ENCODE peak calls at places on chromosomes 16 and 17, in six cellular contexts. V is dorsolateral prefrontal cortex; J is neuronal stem cell; D is CD4-positive, alpha-beta T cell; E is fibroblast of lung; M is breast epithelium. T is an unnamed sample.

GRCh38 chr17:2680961-2681360 is 30.6 kb downstream of the CLUH start:
- DNase-seq in V (no peak), J (no peak), D (no peak), E (no peak), M (no peak), T (no peak)

GRCh38 chr16:27681681-27682080 is 131.7 kb downstream of the KATNIP start:
- DNase-seq in V (no peak), J (no peak), D (no peak), E (no peak), M (no peak), T (no peak)

GRCh38 chr17:71792966-71793365 is 327.9 kb upstream of the SOX9 start:
- DNase-seq in V (no peak), J (no peak), D (no peak), E (peak), M (no peak), T (no peak)

GRCh38 chr16:81547919-81548216 is 103.3 kb downstream of the CMIP start:
- DNase-seq in V (no peak), J (no peak), D (no peak), E (no peak), M (no peak), T (no peak)

GRCh38 chr16:9102379-9102778 is 10.9 kb downstream of the HAPSTR1 start:
- DNase-seq in V (no peak), J (no peak), D (no peak), E (peak), M (peak), T (no peak)

GRCh38 chr17:81512984-81513668 is 527 bp upstream of the ACTG1 start:
- DNase-seq in V (peak), J (peak), D (peak), E (peak), M (peak), T (peak)

GRCh38 chr17:83179811-83180210 is 100.4 kb downstream of the METRNL start:
- DNase-seq in V (no peak), J (no peak), D (no peak), E (no peak), M (no peak), T (no peak)

GRCh38 chr17:7354262-7354781 is 634 bp upstream of the TMEM95 start:
- DNase-seq in V (no peak), J (no peak), D (no peak), E (peak), M (peak), T (no peak)

GRCh38 chr17:33667052-33667509 is 374.0 kb upstream of the ASIC2 start:
- DNase-seq in V (no peak), J (no peak), D (no peak), E (no peak), M (no peak), T (no peak)

GRCh38 chr17:79984877-79985276 is 50.8 kb downstream of the TBC1D16 start:
- DNase-seq in V (no peak), J (no peak), D (no peak), E (no peak), M (no peak), T (no peak)

GRCh38 chr17:79986441-79987186 is 49.1 kb downstream of the TBC1D16 start:
- DNase-seq in V (no peak), J (no peak), D (no peak), E (peak), M (no peak), T (no peak)

GRCh38 chr17:79987187-79987889 is 48.3 kb downstream of the TBC1D16 start:
- DNase-seq in V (no peak), J (no peak), D (no peak), E (peak), M (no peak), T (no peak)

GRCh38 chr17:79985361-79985760 is 50.3 kb downstream of the TBC1D16 start:
- DNase-seq in V (no peak), J (no peak), D (no peak), E (no peak), M (no peak), T (no peak)

DNA sequence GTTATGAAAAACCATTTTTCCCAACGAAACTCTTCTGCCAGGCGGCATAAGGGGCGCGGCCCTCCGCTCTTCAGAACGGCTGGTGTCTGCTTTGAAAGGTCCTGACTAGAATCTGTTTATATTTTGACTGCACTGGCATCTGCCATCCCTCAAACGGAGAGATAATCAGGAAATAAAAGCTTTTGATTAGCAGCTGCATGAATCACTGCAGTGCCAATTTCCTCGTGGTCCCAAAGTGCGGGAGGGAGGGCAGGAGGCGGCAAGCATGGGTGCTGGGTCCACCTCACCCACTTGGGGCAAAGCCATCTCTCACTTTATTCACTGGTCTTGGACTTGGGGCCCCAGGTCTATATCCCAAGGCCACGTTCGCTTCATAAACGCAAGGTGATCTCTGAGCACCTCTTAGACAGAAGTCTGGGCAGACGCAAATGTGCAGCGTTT is 49.7 kb downstream of the TBC1D16 start:
- DNase-seq in V (no peak), J (no peak), D (no peak), E (no peak), M (no peak), T (no peak)
- H3K27ac ChIP-seq in V (no peak), J (no peak), D (no peak), E (no peak), M (no peak), T (no peak)

GRCh38 chr16:71758293-71758760 is 33.8 kb upstream of the PHLPP2 start:
- DNase-seq in V (no peak), J (no peak), D (no peak), E (no peak), M (no peak), T (no peak)
- H3K27ac ChIP-seq in V (no peak), J (no peak), D (no peak), E (no peak), M (no peak), T (no peak)

DNA sequence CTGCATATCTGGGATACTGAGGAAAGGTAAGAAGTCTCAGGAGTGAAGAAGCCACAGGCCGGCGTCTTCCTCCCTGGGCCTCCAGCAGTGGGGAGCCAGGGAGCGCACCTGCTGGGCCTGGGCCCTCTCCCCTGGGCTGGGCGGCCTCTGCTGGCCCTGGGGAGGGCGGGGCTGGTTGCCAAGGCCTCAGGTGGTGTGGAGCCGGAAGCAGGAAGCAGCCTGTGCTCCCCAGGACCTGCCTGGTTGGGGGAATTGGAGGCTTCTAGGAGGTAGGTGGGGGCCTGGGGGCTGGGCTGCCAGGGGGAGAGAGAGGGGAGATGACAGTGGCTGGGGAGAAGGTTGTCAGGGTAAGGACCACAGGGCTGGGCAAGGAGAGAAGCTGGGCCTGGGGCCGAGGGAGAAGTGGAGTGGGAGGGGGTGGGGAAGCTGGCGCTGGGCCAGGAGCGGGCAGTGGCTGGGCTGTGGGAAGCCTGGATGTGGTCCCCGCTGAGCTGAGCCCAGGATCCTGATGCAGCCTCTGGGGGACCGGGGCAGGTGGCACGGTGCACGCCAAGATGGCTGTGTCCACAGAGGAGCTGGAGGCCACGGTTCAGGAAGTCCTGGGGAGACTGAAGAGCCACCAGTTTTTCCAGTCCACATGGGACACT is at the start of gene SMIM22:
- DNase-seq in V (no peak), J (no peak), D (no peak), E (no peak), M (no peak), T (no peak)
- H3K27ac ChIP-seq in V (no peak), J (no peak), D (no peak), E (no peak), M (peak), T (no peak)

GRCh38 chr16:11140466-11140865 is 115.5 kb downstream of the SOCS1 start:
- DNase-seq in V (no peak), J (no peak), D (no peak), E (no peak), M (no peak), T (no peak)

GRCh38 chr16:11140867-11141266 is 115.1 kb downstream of the SOCS1 start:
- DNase-seq in V (no peak), J (no peak), D (no peak), E (no peak), M (no peak), T (no peak)

GRCh38 chr16:11138026-11138768 is 117.8 kb downstream of the SOCS1 start:
- DNase-seq in V (no peak), J (no peak), D (no peak), E (no peak), M (no peak), T (no peak)

GRCh38 chr16:11139624-11140375 is 116.2 kb downstream of the SOCS1 start:
- DNase-seq in V (no peak), J (no peak), D (peak), E (peak), M (no peak), T (no peak)

GRCh38 chr16:11138769-11139623 is 117.0 kb downstream of the SOCS1 start:
- DNase-seq in V (no peak), J (no peak), D (no peak), E (no peak), M (no peak), T (no peak)
- H3K27ac ChIP-seq in V (no peak), J (no peak), D (peak), E (no peak), M (peak), T (no peak)

GRCh38 chr17:17989618-17990017 is 17.0 kb downstream of the DRC3 start:
- DNase-seq in V (no peak), J (no peak), D (no peak), E (no peak), M (no peak), T (no peak)
- H3K27ac ChIP-seq in V (no peak), J (no peak), D (no peak), E (no peak), M (no peak), T (no peak)

GRCh38 chr17:70767102-70767701 is 597.9 kb downstream of the KCNJ2 start:
- DNase-seq in V (no peak), J (peak), D (no peak), E (peak), M (no peak), T (no peak)
- H3K27ac ChIP-seq in V (no peak), J (no peak), D (no peak), E (no peak), M (no peak), T (no peak)

DNA sequence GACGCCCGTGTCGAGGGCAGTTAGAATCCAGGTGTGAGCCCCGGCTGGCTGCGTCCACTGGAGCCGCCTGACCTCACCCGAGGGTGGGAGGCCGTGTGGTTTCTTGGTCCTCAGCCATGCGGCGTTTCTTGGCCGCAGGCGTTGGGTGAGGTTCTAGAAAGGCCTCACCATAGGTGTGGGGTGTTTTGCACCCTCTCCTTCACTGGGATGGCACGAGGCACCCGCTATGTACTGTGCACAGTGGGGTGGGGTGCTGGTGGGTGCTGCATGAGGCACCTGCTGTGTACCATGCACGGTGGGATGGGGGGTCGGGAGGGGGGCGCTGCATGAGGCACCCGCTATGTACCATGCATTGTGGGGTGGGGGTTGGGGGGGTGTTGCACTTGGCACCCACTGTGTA is 169.6 kb downstream of the BANP start:
- DNase-seq in V (no peak), J (no peak), D (no peak), E (no peak), M (no peak), T (no peak)
- H3K27ac ChIP-seq in V (no peak), J (no peak), D (no peak), E (no peak), M (no peak), T (no peak)

DNA sequence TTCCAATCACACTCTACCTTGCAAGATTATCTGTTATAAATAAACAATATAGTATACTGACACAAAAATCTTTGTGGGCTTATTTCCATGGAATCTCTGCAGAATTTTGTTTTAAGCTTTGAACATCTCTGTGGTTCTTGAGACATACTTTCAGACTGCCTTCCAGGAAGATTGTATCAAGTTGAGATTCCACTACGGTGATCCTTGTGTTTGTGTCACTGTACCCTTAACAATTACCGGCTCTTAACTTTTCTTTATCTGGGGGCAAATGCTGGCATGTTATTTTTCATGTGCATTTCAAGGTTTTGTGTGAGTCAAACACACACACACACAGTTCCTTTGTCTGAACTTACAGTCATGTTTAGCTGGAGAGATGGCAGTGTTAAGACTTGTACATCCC is 472.7 kb upstream of the HSBP1 start:
- DNase-seq in V (no peak), J (no peak), D (no peak), E (peak), M (no peak), T (no peak)
- H3K27ac ChIP-seq in V (no peak), J (no peak), D (no peak), E (no peak), M (no peak), T (no peak)

DNA sequence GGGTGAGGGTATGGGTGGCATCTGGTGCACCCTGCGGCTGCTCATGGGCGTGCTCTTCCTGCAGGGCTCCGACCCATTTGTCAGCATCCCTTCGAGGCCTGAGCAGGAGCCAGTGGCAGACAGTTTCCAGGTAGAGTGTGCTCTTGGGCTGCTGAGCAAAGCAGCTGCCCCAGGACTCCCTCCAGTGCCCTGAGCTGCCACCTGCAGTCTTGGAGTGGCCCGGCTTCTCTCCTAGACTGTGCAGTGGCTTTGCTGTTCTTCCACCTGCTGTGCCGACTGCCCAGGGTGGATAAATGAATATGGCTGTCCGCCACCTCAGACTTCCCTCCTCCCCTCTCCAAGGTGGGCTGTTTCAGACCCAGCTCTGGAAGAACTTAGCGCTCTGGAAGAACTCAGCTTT is 10.8 kb upstream of the JPT2 start:
- DNase-seq in V (no peak), J (no peak), D (no peak), E (no peak), M (no peak), T (no peak)
- H3K27ac ChIP-seq in V (no peak), J (no peak), D (no peak), E (no peak), M (no peak), T (no peak)